ENCODE peak calls at places on chromosomes 1 and 21, in five cellular contexts. T, S, N, C and O are unnamed samples.

GRCh38 chr1:171998711-171999110 is 157.4 kb downstream of the DNM3 start:
- DNase-seq in C (no peak), N (no peak), S (no peak), T (no peak), O (peak; percentile 9)

GRCh38 chr1:217568200-217568599 is 62.7 kb downstream of the GPATCH2 start:
- DNase-seq in N (no peak), S (no peak), C (no peak), T (no peak), O (no peak)

GRCh38 chr1:218488986-218489385 is 143.8 kb downstream of the TGFB2 start:
- DNase-seq in T (no peak), S (no peak), C (no peak), N (no peak), O (no peak)

GRCh38 chr1:198686069-198686728 is 47.4 kb downstream of the PTPRC start:
- DNase-seq in T (no peak), N (no peak), S (peak; percentile 63), C (no peak), O (no peak)

GRCh38 chr1:45246760-45247159 is 40.4 kb upstream of the ZSWIM5 start:
- DNase-seq in C (no peak), N (no peak), T (no peak), S (peak; percentile 51), O (peak; percentile 57)

GRCh38 chr1:5586629-5587028 is 405.6 kb downstream of the NPHP4 start:
- DNase-seq in T (no peak), C (no peak), S (no peak), N (no peak), O (no peak)

GRCh38 chr21:36428789-36429671 is 43.8 kb downstream of the CHAF1B start:
- DNase-seq in C (no peak), N (no peak), T (no peak), S (no peak), O (no peak)

GRCh38 chr21:43654806-43655489 is 4.3 kb downstream of the HSF2BP start:
- DNase-seq in S (no peak), T (no peak), C (no peak), N (no peak), O (peak; percentile 39)

GRCh38 chr1:226687476-226687875 is 51.6 kb downstream of the ITPKB start:
- DNase-seq in C (no peak), S (peak; percentile 39), T (no peak), N (no peak), O (no peak)